ENCODE peak calls at places on chromosomes 11 and 22, in five cellular contexts. M is kidney, J is transverse colon, Q is stomach, W is thoracic aorta. O is an unnamed sample. For H3K36me3, the result is how much of the 10 kb centered on the place peaks cover.

GRCh38 chr11:22491826-22492225 is 133.8 kb downstream of the FANCF start:
- DNase-seq in Q (no peak), W (no peak), J (no peak), M (no peak), O (peak)

GRCh38 chr22:44520695-44521094 is 22.7 kb upstream of the RTL6 start:
- DNase-seq in W (no peak), Q (no peak), J (no peak), M (no peak), O (no peak)

GRCh38 chr11:96486890-96487633 is 97.2 kb downstream of the JRKL start:
- DNase-seq in W (no peak), Q (peak), J (peak), M (no peak), O (peak)

GRCh38 chr22:37212174-37212906 is at the start of gene SSTR3:
- DNase-seq in W (no peak), J (no peak), M (peak), Q (no peak), O (no peak)

GRCh38 chr11:78926633-78927347 is 352.1 kb upstream of the NARS2 start:
- DNase-seq in Q (no peak), J (no peak), M (no peak), W (no peak), O (no peak)

GRCh38 chr11:33732176-33732575 is 4.0 kb downstream of the CD59 start:
- DNase-seq in W (no peak), J (no peak), M (no peak), Q (no peak), O (no peak)

GRCh38 chr22:44410396-44411056 is 87.5 kb downstream of the RTL6 start:
- DNase-seq in J (no peak), W (no peak), Q (peak), M (peak), O (no peak)

GRCh38 chr11:126327280-126328000 is 23.6 kb downstream of the DCPS start:
- DNase-seq in J (no peak), W (no peak), Q (no peak), M (peak), O (no peak)

GRCh38 chr22:44648821-44649566 is 53.0 kb upstream of the PRR5 start:
- DNase-seq in J (peak), W (no peak), M (peak), Q (no peak), O (peak)

GRCh38 chr11:17778352-17778751 is 43.8 kb downstream of the KCNC1 start:
- DNase-seq in M (peak), Q (no peak), W (no peak), J (no peak), O (no peak)

GRCh38 chr22:33112606-33113005 is 54.4 kb upstream of the SYN3 start:
- DNase-seq in Q (no peak), M (no peak), W (no peak), J (no peak), O (no peak)

GRCh38 chr22:50162391-50162956 is 8.1 kb upstream of the PANX2 start:
- DNase-seq in J (no peak), W (no peak), M (no peak), Q (no peak), O (no peak)

GRCh38 chr11:73157141-73158010 is 15.3 kb upstream of the FCHSD2 start:
- DNase-seq in W (peak), M (peak), Q (no peak), J (peak), O (no peak)

GRCh38 chr11:59787816-59788215 is 22.8 kb downstream of the MRPL16 start:
- DNase-seq in M (no peak), Q (no peak), J (no peak), W (no peak), O (peak)

GRCh38 chr22:44402196-44403111 is 89.7 kb upstream of the SHISAL1 start:
- DNase-seq in W (no peak), M (peak), J (no peak), Q (no peak), O (no peak)

GRCh38 chr22:49476800-49477400 is 350.8 kb downstream of the BRD1 start:
- DNase-seq in M (no peak), J (no peak), W (no peak), Q (no peak), O (no peak)

GRCh38 chr11:79055866-79056632 is 384.8 kb downstream of the TENM4 start:
- DNase-seq in M (no peak), Q (no peak), J (no peak), W (no peak), O (no peak)

GRCh38 chr11:48036466-48036865 is 56.1 kb downstream of the PTPRJ start:
- DNase-seq in M (no peak), W (no peak), Q (no peak), J (no peak), O (no peak)

GRCh38 chr22:21876486-21877176 is 9.2 kb upstream of the MAPK1 start:
- DNase-seq in W (no peak), Q (no peak), J (no peak), M (no peak), O (peak)

GRCh38 chr11:115912484-115912945 is 408.3 kb upstream of the CADM1 start:
- DNase-seq in Q (no peak), W (no peak), M (no peak), J (no peak), O (peak)

GRCh38 chr11:128616158-128616557 is 28.8 kb upstream of the ETS1 start:
- DNase-seq in W (no peak), M (no peak), Q (no peak), J (no peak), O (no peak)

GRCh38 chr11:29534831-29535230 is 482.0 kb downstream of the KCNA4 start:
- DNase-seq in M (no peak), J (no peak), Q (no peak), W (no peak), O (peak)

GRCh38 chr11:57500526-57500925 is 15.0 kb downstream of the SLC43A1 start:
- DNase-seq in J (no peak), W (no peak), M (no peak), Q (no peak), O (no peak)

GRCh38 chr11:19878520-19878919 is 165.9 kb downstream of the NAV2 start:
- DNase-seq in W (no peak), M (no peak), J (no peak), Q (no peak), O (no peak)

GRCh38 chr22:44601189-44601588 is 100.8 kb upstream of the PRR5 start:
- DNase-seq in M (no peak), Q (no peak), J (no peak), W (no peak), O (no peak)

GRCh38 chr11:101617735-101618332 is 34.0 kb upstream of the TRPC6 start:
- DNase-seq in J (no peak), M (no peak), W (no peak), Q (no peak), O (peak)

GRCh38 chr11:65274734-65275682 is 13.2 kb downstream of the POLA2 start:
- DNase-seq in J (peak), W (peak), M (peak), Q (peak), O (peak)

GRCh38 chr22:19904174-19904856 is 37.3 kb upstream of the COMT start:
- DNase-seq in Q (no peak), J (no peak), W (no peak), M (no peak), O (no peak)

DNA sequence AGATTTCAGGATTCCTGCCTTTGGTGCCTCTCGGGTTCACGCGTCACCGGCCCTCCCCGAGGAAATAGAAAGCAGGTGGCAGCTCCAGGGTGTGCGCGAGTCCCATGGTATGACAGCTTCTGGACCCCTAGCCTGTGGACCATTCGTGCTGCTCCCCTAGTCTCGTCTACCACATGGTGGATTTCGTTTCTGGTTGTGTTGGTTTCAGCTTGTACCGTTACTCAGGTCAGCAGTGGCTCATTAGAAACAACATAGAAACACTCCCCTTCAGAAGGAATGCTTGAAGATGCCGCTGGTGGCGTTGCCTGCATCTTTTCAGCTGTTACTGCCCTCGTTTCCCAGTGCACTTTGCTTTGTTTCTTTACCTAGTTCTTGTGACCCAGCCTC is 705 bp downstream of the TTC17 start:
- DNase-seq in M (no peak), J (peak), W (no peak), Q (no peak), O (peak)
- TF ChIP-seq CTCF in M (no peak), J (no peak), W (no peak), Q (no peak), O (no peak)

GRCh38 chr11:114088836-114089235 is 29.3 kb downstream of the ZBTB16 start:
- DNase-seq in Q (no peak), W (no peak), J (no peak), M (no peak), O (no peak)
- H3K36me3 ChIP-seq in Q (under half), W (under half), J (under half), M (under half), O (under half)

DNA sequence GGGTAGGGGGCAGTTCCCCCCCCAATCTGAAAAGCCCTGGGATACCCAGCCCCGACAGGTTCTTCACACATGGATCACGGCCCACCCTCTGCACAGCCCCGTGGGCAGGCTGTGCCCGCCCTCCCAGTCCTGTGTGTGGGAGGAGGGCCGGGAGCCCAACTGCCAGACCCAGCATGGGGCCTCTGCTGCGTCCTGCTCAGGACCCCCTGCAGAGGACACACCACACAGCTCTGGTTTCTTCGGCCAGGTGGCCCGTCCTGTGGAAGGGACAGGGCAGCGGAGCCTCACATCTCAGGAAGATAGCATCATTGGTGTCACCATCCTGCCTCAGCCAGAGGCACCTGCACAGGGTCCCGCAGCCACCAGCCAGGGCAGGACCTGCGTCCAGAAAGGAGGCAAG is 396.0 kb downstream of the TBC1D22A start:
- DNase-seq in J (no peak), Q (no peak), M (peak), W (no peak), O (no peak)
- TF ChIP-seq CTCF in J (no peak), Q (no peak), M (no peak), W (no peak), O (no peak)

DNA sequence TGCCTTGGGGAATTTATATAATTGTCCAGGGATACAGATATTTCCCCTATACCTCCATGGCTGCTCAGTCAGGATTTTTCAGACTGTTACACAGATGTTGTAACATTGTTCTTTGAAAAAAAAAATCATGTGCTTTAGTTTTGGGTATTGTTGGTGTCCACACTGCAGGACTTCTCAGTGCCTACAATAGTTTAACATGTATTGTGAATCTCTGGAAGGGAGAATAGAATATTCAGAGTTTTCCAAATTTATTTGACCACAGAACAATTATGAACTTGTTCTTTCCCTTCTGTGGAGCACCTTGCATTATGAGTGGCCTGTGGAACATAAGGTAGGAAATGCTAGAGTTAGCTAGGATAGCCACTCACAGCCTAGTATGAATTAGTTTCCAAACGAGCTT is 14.5 kb downstream of the CRYBA4 start:
- DNase-seq in W (no peak), Q (no peak), J (no peak), M (no peak), O (no peak)
- H3K36me3 ChIP-seq in W (under half), Q (under half), J (under half), M (under half), O (under half)